ENCODE peak calls at places on chromosomes 16 and 17, in eight cellular contexts. M is activated T-helper 9 cell treated with anti-CD3 and anti-CD28 coated beads, Interleukin-2, amount 50 U/mL, for 16 hours; I is left cardiac atrium; H is NCI-H1694; F is erythroblast; R is EL; Q is lung; Y is NCI-H1105 treated with DMSO at 0.1 percent for 48 hours. J is an unnamed sample.

GRCh38 chr17:47715669-47716325 is 17.2 kb upstream of the TBX21 start:
- DNase-seq in M (no peak), I (no peak), H (no peak), F (no peak), R (no peak), Q (no peak), Y (no peak), J (no peak)

GRCh38 chr16:31354394-31355291 is at the start of gene ITGAX:
- DNase-seq in M (peak; percentile 34), I (peak; percentile 63), H (no peak), F (no peak), R (peak; percentile 53), Q (peak; percentile 74), Y (no peak), J (no peak)

GRCh38 chr16:84115919-84116719 is 623 bp downstream of the MBTPS1 start:
- DNase-seq in M (no peak), I (peak; percentile 42), H (no peak), F (peak; percentile 87), R (peak; percentile 46), Q (peak; percentile 44), Y (peak; percentile 11), J (no peak)

GRCh38 chr16:14095883-14096551 is 24.9 kb downstream of the MRTFB start:
- DNase-seq in M (no peak), I (no peak), H (no peak), F (no peak), R (no peak), Q (no peak), Y (no peak), J (no peak)

GRCh38 chr16:31080035-31080629 is 5.9 kb downstream of the ZNF646 start:
- DNase-seq in M (no peak), I (no peak), H (no peak), F (no peak), R (no peak), Q (no peak), Y (no peak), J (no peak)

GRCh38 chr16:66696669-66697630 is at the start of gene CMTM4:
- DNase-seq in M (peak; percentile 72), I (peak; percentile 84), H (peak; percentile 39), F (peak; percentile 82), R (peak; percentile 84), Q (peak; percentile 82), Y (peak; percentile 56), J (peak; percentile 74)

GRCh38 chr16:50925758-50926357 is 184.0 kb downstream of the CYLD start:
- DNase-seq in M (no peak), I (no peak), H (no peak), F (no peak), R (peak; percentile 18), Q (no peak), Y (no peak), J (no peak)

GRCh38 chr17:1109606-1110523 is 69.9 kb downstream of the ABR start:
- DNase-seq in M (peak; percentile 33), I (peak; percentile 59), H (no peak), F (peak; percentile 56), R (no peak), Q (no peak), Y (no peak), J (no peak)

GRCh38 chr16:4245400-4245799 is 3.5 kb upstream of the SRL start:
- DNase-seq in M (no peak), I (no peak), H (no peak), F (no peak), R (no peak), Q (no peak), Y (no peak), J (no peak)

J was measured in tibial nerve.